ENCODE peak calls at places on chromosome 18, in five cellular contexts. F, L, J, E and B are unnamed samples.

GRCh38 chr18:37425182-37425581 is 140.4 kb downstream of the CELF4 start:
- DNase-seq in F (no peak), L (no peak), J (no peak), E (no peak), B (no peak)

GRCh38 chr18:58314284-58314683 is 270.3 kb downstream of the NEDD4L start:
- DNase-seq in F (no peak), L (peak; percentile 96), J (no peak), E (no peak), B (peak; percentile 70)

GRCh38 chr18:9153281-9153680 is 16.7 kb downstream of the ANKRD12 start:
- DNase-seq in F (no peak), L (no peak), J (no peak), E (no peak), B (no peak)

GRCh38 chr18:6406075-6406909 is 8.4 kb downstream of the L3MBTL4 start:
- DNase-seq in F (no peak), L (peak; percentile 37), J (no peak), E (no peak), B (peak; percentile 21)

GRCh38 chr18:44569391-44570055 is 111.2 kb upstream of the SETBP1 start:
- DNase-seq in F (no peak), L (no peak), J (no peak), E (no peak), B (no peak)

GRCh38 chr18:46536215-46536874 is 120.7 kb downstream of the LOXHD1 start:
- DNase-seq in F (no peak), L (no peak), J (no peak), E (no peak), B (no peak)

GRCh38 chr18:72652990-72653593 is 109.0 kb upstream of the CBLN2 start:
- DNase-seq in F (peak; percentile 25), L (peak; percentile 10), J (peak; percentile 44), E (peak; percentile 72), B (no peak)

GRCh38 chr18:31206787-31207381 is 44.2 kb upstream of the DSC1 start:
- DNase-seq in F (no peak), L (peak; percentile 75), J (no peak), E (peak; percentile 69), B (peak; percentile 45)

GRCh38 chr18:5582054-5582453 is 38.3 kb upstream of the EPB41L3 start:
- DNase-seq in F (no peak), L (no peak), J (no peak), E (peak; percentile 36), B (no peak)

GRCh38 chr18:42330296-42330695 is 375.3 kb downstream of the PIK3C3 start:
- DNase-seq in F (no peak), L (peak; percentile 4), J (no peak), E (no peak), B (no peak)

GRCh38 chr18:36769172-36769571 is 59.6 kb downstream of the TPGS2 start:
- DNase-seq in F (no peak), L (no peak), J (no peak), E (no peak), B (no peak)

GRCh38 chr18:57353137-57353939 is 981 bp downstream of the ST8SIA3 start:
- DNase-seq in F (no peak), L (no peak), J (no peak), E (peak; percentile 72), B (no peak)

GRCh38 chr18:6405237-6406074 is 9.3 kb downstream of the L3MBTL4 start:
- DNase-seq in F (no peak), L (no peak), J (no peak), E (no peak), B (no peak)

GRCh38 chr18:10140928-10141327 is 227.1 kb downstream of the VAPA start:
- DNase-seq in F (no peak), L (peak; percentile 84), J (no peak), E (no peak), B (no peak)

GRCh38 chr18:63683152-63683551 is 19.6 kb upstream of the SERPINB11 start:
- DNase-seq in F (no peak), L (peak; percentile 80), J (no peak), E (no peak), B (no peak)

GRCh38 chr18:55247032-55247431 is 287.8 kb upstream of the CCDC68 start:
- DNase-seq in F (no peak), L (no peak), J (no peak), E (no peak), B (no peak)

GRCh38 chr18:69617888-69618287 is 217.2 kb downstream of the DOK6 start:
- DNase-seq in F (no peak), L (peak; percentile 7), J (no peak), E (no peak), B (no peak)